ENCODE peak calls at places on chromosomes 12 and 14, in ten cellular contexts. H is HAP-1, M is ovary, S is OCI-LY7, W is MG63, E is suprapubic skin, C is HFF-Myc, Y is esophagus muscularis mucosa, Z is right atrium auricular region, B is IMR-90. G is an unnamed sample.

GRCh38 chr12:119266963-119267362 is 67.6 kb upstream of the CCDC60 start:
- DNase-seq in Y (no peak), M (no peak), W (no peak), C (no peak), Z (no peak), E (no peak), B (no peak), H (no peak), S (no peak), G (no peak)

GRCh38 chr14:68607852-68608232 is 185.0 kb downstream of the ZFP36L1 start:
- DNase-seq in S (no peak), B (no peak), Z (no peak), Y (no peak), W (no peak), C (no peak), E (no peak), H (no peak), M (no peak), G (no peak)

GRCh38 chr14:88864198-88864597 is 39.7 kb downstream of the TTC8 start:
- DNase-seq in B (no peak), Y (no peak), Z (no peak), C (no peak), E (no peak), S (no peak), W (no peak), M (no peak), H (no peak), G (no peak)

GRCh38 chr12:90069711-90070110 is 361.1 kb upstream of the ATP2B1 start:
- DNase-seq in B (no peak), W (no peak), C (no peak), Z (no peak), S (no peak), H (no peak), E (no peak), Y (no peak), M (no peak), G (no peak)

GRCh38 chr12:107126688-107127481 is 33.5 kb upstream of the CRY1 start:
- DNase-seq in B (peak), E (no peak), W (no peak), M (no peak), C (no peak), Z (no peak), H (no peak), S (no peak), Y (no peak), G (no peak)

GRCh38 chr12:10847701-10848100 is 1.6 kb downstream of the PRR4 start:
- DNase-seq in M (no peak), W (no peak), C (no peak), H (no peak), E (no peak), Z (no peak), B (no peak), Y (no peak), S (no peak), G (no peak)

GRCh38 chr14:38138581-38139138 is 69.0 kb upstream of the SSTR1 start:
- DNase-seq in C (no peak), M (no peak), W (peak), E (no peak), H (no peak), B (peak), S (no peak), Y (no peak), Z (no peak), G (no peak)

GRCh38 chr14:55454264-55455151 is 14.1 kb upstream of the TBPL2 start:
- DNase-seq in W (peak), H (peak), C (peak), B (peak), S (no peak), M (peak), Z (no peak), E (no peak), Y (peak), G (peak)

GRCh38 chr12:110001596-110001995 is 2.4 kb downstream of the ANKRD13A start:
- DNase-seq in M (no peak), Z (no peak), S (no peak), H (no peak), B (peak), E (no peak), Y (no peak), C (peak), W (peak), G (peak)

GRCh38 chr12:111268738-111269572 is 99.9 kb downstream of the PHETA1 start:
- DNase-seq in B (no peak), C (no peak), H (no peak), W (no peak), Z (no peak), S (peak), M (no peak), Y (no peak), E (no peak), G (no peak)

GRCh38 chr14:54669759-54670630 is 103.1 kb downstream of the SAMD4A start:
- DNase-seq in Z (peak), M (no peak), Y (no peak), B (peak), W (peak), H (peak), S (no peak), C (no peak), E (no peak), G (peak)

GRCh38 chr12:62656576-62657362 is 190.1 kb downstream of the MON2 start:
- DNase-seq in C (no peak), E (no peak), M (no peak), Y (no peak), S (no peak), W (no peak), B (no peak), Z (no peak), H (peak), G (no peak)

GRCh38 chr12:29395356-29395755 is 14.4 kb upstream of the ERGIC2 start:
- DNase-seq in B (no peak), H (no peak), Y (no peak), C (no peak), S (no peak), E (no peak), Z (no peak), W (no peak), M (no peak), G (no peak)

GRCh38 chr14:106844608-106845285 is 1318.4 kb downstream of the TMEM121 start:
- DNase-seq in Z (no peak), E (peak), W (no peak), B (no peak), C (no peak), S (peak), Y (no peak), M (peak), H (no peak), G (no peak)
- H3K4me3 ChIP-seq in Z (peak), E (peak), W (peak), B (no peak), C (no peak), S (peak), Y (peak), M (peak), H (peak), G (no peak)

GRCh38 chr14:75278422-75279152 is at the start of gene FOS:
- DNase-seq in W (peak), S (peak), Y (peak), B (peak), E (peak), H (peak), Z (peak), C (peak), M (peak), G (peak)
- H3K4me3 ChIP-seq in W (peak), S (peak), Y (peak), B (peak), E (peak), H (peak), Z (peak), C (peak), M (peak), G (peak)

GRCh38 chr12:21551811-21552469 is 25.8 kb downstream of the SPX start:
- DNase-seq in C (no peak), M (no peak), E (no peak), Y (no peak), B (no peak), S (no peak), W (peak), Z (no peak), H (no peak), G (no peak)
- H3K4me3 ChIP-seq in C (no peak), M (no peak), E (no peak), Y (no peak), B (no peak), S (no peak), W (no peak), Z (no peak), H (no peak), G (no peak)

DNA sequence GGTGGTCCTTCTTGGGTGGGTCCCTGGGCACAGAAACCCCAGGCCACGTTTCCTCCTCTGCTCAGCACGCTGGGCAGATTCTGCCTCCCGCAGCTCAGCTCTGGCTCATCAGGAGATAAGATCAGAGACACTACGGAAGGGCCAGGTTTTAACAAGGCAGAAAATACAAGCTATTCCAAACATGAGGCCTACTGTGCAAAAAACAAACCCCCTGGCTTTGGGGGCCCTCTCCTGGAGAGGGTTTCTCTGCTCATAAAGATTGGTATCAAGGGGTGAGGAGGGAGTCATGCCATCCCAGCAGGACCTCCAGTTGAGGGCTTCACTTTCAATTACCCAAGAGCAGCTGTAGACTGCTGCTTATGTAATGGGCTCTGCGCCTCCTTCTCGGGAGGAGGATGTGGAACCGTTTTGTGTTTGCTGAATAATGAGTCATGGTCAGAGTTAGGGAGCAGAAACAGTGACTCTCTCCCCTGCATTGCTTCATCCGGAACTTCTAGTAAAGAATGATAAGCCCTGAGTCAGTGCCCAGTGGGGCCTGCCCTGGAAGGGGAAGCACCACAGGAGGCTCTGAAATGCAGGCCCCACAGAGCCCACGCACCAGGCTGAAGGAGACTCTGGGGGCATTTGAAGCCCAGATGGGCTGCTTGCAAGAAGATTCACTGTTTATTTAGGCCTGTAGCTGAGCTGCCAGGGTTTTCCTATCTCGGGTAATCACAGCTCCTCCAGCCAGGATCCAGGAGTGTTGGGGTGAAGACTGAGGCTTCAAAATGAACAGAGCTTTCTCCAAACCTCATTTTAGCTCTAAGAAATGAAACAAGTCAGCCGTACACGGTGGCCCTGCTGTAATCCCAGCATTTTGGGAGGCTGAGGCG is 79.3 kb downstream of the SSPN start:
- DNase-seq in Z (peak), S (no peak), Y (peak), W (peak), M (peak), E (peak), C (peak), B (peak), H (no peak), G (peak)
- H3K4me3 ChIP-seq in Z (no peak), S (no peak), Y (no peak), W (no peak), M (no peak), E (no peak), C (no peak), B (no peak), H (no peak), G (no peak)

DNA sequence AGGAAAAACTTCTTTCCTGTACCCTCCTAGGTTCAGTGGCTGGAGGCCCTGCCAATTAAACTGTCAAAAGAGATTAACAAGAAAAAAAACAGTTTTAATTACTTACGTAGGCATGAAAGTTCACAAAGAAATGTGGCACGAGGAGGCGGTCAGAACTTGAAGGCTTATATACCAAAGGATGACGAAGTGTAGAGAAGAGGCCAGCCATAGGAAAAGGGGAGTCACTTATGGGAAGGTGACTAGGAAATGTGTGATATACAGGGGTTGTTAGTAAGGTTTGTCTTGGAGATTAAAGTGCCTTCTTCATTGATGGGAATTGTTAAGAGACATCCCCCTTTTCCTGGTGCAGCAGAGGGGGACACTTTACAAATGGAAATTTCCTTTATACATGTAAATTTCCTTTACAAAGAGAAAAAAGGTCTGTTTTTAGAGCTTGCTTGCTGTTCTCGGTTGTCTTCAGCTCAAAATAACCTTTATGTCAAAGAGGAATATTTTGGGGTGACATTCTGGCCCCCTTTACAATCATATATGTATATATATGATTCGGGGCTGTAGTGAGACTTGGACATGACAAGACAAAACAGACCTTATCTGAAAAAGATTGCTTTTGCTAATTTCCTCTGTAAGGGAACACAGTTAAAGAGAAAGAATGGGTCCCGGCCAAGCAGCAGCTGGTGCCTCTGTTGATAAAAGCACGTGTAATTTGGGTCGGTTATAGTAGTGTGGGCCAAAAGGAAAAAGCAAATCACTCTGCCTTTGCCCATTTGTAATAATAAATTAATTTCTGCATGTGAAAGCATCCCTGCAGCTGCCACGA is 38.6 kb downstream of the SYNE2 start:
- DNase-seq in C (no peak), W (no peak), E (no peak), Y (no peak), S (no peak), B (no peak), M (peak), H (peak), Z (no peak), G (no peak)
- H3K4me3 ChIP-seq in C (no peak), W (no peak), E (no peak), Y (no peak), S (no peak), B (no peak), M (no peak), H (no peak), Z (no peak), G (no peak)

DNA sequence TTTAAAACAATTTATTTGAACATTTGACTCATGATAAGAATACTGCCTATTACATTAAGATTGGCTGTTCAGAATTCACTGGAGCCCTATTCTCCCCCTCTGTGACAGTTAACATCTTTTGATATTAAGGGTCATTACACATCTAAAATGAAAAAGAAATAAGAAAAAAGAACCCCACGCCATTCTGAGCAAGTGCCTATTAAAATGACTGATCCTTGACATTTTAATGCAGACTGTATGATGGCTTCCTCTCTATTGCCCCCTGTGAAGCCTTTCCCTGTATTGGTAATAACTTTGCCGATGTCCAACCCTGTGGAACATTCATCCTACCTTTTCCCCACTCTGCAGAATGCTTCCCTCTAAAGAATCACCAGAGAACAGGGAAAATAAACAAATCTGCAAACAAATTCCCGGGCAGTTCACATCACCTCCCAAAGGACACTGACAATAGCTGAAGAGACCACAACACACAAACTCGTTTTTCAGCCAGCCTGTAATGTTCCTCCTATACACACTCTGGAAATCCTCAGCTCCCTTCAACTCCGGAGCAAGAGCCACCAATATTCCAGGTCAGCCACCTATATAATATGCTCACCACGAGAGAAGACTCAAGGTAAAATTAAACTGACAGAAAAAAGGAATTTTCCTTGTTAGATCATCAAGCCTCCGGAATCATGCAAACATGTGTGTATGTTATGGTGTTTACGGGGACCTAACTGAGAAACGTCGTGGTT is 2.1 kb downstream of the NIN start:
- DNase-seq in M (no peak), E (no peak), Z (no peak), S (no peak), H (peak), B (no peak), Y (peak), W (no peak), C (no peak), G (no peak)
- H3K4me3 ChIP-seq in M (no peak), E (peak), Z (peak), S (peak), H (peak), B (no peak), Y (peak), W (no peak), C (peak), G (peak)

G was measured in astrocyte.